ENCODE peak calls at places on chromosome 1, in four cellular contexts. I is GM03348, U is IMR-90, T is GDM1. D is an unnamed sample.

GRCh38 chr1:89566761-89567174 is 42.1 kb downstream of the LRRC8B start:
- DNase-seq in U (peak; percentile 13), I (no peak), T (no peak), D (no peak)

GRCh38 chr1:17816511-17816910 is 61.4 kb downstream of the ACTL8 start:
- DNase-seq in T (no peak), U (no peak), I (no peak), D (no peak)

GRCh38 chr1:234745844-234746797 is 136.1 kb upstream of the IRF2BP2 start:
- DNase-seq in T (no peak), U (peak; percentile 71), I (peak; percentile 33), D (no peak)

GRCh38 chr1:7006996-7007871 is 222.0 kb downstream of the CAMTA1 start:
- DNase-seq in I (no peak), T (no peak), U (no peak), D (no peak)

GRCh38 chr1:231162300-231162969 is 577 bp downstream of the TRIM67 start:
- DNase-seq in T (no peak), I (peak; percentile 78), U (peak; percentile 26), D (no peak)

GRCh38 chr1:182809414-182809957 is 19.9 kb downstream of the NPL start:
- DNase-seq in I (peak; percentile 24), U (no peak), T (no peak), D (no peak)

GRCh38 chr1:223726380-223727001 is 14.2 kb downstream of the CAPN2 start:
- DNase-seq in I (peak; percentile 90), T (peak; percentile 65), U (peak; percentile 98), D (peak; percentile 82)

GRCh38 chr1:231727171-231727570 is 100.6 kb downstream of the DISC1 start:
- DNase-seq in U (no peak), I (no peak), T (no peak), D (no peak)

GRCh38 chr1:7608628-7609295 is 162.3 kb upstream of the VAMP3 start:
- DNase-seq in U (peak; percentile 5), I (no peak), T (no peak), D (no peak)

GRCh38 chr1:212315907-212316306 is 30.7 kb downstream of the PPP2R5A start:
- DNase-seq in I (no peak), U (no peak), T (no peak), D (no peak)

GRCh38 chr1:116379674-116380498 is 6.8 kb downstream of the ATP1A1 start:
- DNase-seq in U (no peak), T (no peak), I (no peak), D (no peak)

GRCh38 chr1:224106568-224107281 is 7.2 kb upstream of the FBXO28 start:
- DNase-seq in T (peak; percentile 35), I (peak; percentile 60), U (peak; percentile 56), D (no peak)